ENCODE peak calls at places on chromosome 5, in six cellular contexts. One of them, this sample, is unnamed.

GRCh38 chr5:170218730-170219129 is 14.1 kb upstream of the C5orf58 start:
- DNase-seq in GM23248: peak
- DNase-seq in tibial nerve: no peak
- DNase-seq in mucosa of descending colon: no peak
- DNase-seq in cardiac muscle cell: no peak
- DNase-seq in psoas muscle: no peak
- DNase-seq in this sample: no peak

GRCh38 chr5:445591-445990 is 2.6 kb downstream of the EXOC3 start:
- DNase-seq in tibial nerve: no peak
- DNase-seq in mucosa of descending colon: no peak
- DNase-seq in GM23248: no peak
- DNase-seq in psoas muscle: no peak
- DNase-seq in cardiac muscle cell: no peak
- DNase-seq in this sample: no peak

GRCh38 chr5:37735649-37736347 is 104.0 kb downstream of the GDNF start:
- DNase-seq in cardiac muscle cell: no peak
- DNase-seq in mucosa of descending colon: no peak
- DNase-seq in tibial nerve: no peak
- DNase-seq in GM23248: peak
- DNase-seq in psoas muscle: peak
- DNase-seq in this sample: no peak

GRCh38 chr5:6675784-6676499 is 37.3 kb upstream of the TENT4A start:
- DNase-seq in GM23248: no peak
- DNase-seq in psoas muscle: no peak
- DNase-seq in mucosa of descending colon: no peak
- DNase-seq in tibial nerve: no peak
- DNase-seq in cardiac muscle cell: no peak
- DNase-seq in this sample: no peak

GRCh38 chr5:32711693-32712462 is 757 bp downstream of the NPR3 start:
- DNase-seq in mucosa of descending colon: peak
- DNase-seq in tibial nerve: no peak
- DNase-seq in cardiac muscle cell: no peak
- DNase-seq in GM23248: peak
- DNase-seq in psoas muscle: peak
- DNase-seq in this sample: no peak

GRCh38 chr5:167870055-167870454 is 421.4 kb upstream of the WWC1 start:
- DNase-seq in cardiac muscle cell: no peak
- DNase-seq in psoas muscle: no peak
- DNase-seq in GM23248: peak
- DNase-seq in tibial nerve: no peak
- DNase-seq in mucosa of descending colon: no peak
- DNase-seq in this sample: no peak

GRCh38 chr5:142053434-142054253 is 40.8 kb upstream of the GNPDA1 start:
- DNase-seq in mucosa of descending colon: no peak
- DNase-seq in GM23248: peak
- DNase-seq in cardiac muscle cell: peak
- DNase-seq in tibial nerve: no peak
- DNase-seq in psoas muscle: no peak
- DNase-seq in this sample: peak

GRCh38 chr5:170633235-170634041 is 129.6 kb downstream of the KCNIP1 start:
- DNase-seq in GM23248: peak
- DNase-seq in psoas muscle: peak
- DNase-seq in mucosa of descending colon: no peak
- DNase-seq in cardiac muscle cell: peak
- DNase-seq in tibial nerve: no peak
- DNase-seq in this sample: peak

GRCh38 chr5:153671653-153672346 is 181.3 kb downstream of the GRIA1 start:
- DNase-seq in psoas muscle: no peak
- DNase-seq in cardiac muscle cell: no peak
- DNase-seq in mucosa of descending colon: no peak
- DNase-seq in tibial nerve: no peak
- DNase-seq in GM23248: no peak
- DNase-seq in this sample: no peak

GRCh38 chr5:96111080-96111756 is 149.6 kb upstream of the ELL2 start:
- DNase-seq in psoas muscle: no peak
- DNase-seq in cardiac muscle cell: no peak
- DNase-seq in GM23248: no peak
- DNase-seq in mucosa of descending colon: no peak
- DNase-seq in tibial nerve: no peak
- DNase-seq in this sample: no peak

GRCh38 chr5:174210927-174211326 is 165.4 kb downstream of the NSG2 start:
- DNase-seq in GM23248: no peak
- DNase-seq in mucosa of descending colon: no peak
- DNase-seq in psoas muscle: no peak
- DNase-seq in cardiac muscle cell: no peak
- DNase-seq in tibial nerve: no peak
- DNase-seq in this sample: no peak

GRCh38 chr5:34914671-34915138 is 599 bp downstream of the RAD1 start:
- DNase-seq in tibial nerve: no peak
- DNase-seq in cardiac muscle cell: no peak
- DNase-seq in psoas muscle: peak
- DNase-seq in GM23248: peak
- DNase-seq in mucosa of descending colon: peak
- DNase-seq in this sample: no peak

GRCh38 chr5:160508780-160509361 is 87.2 kb downstream of the PTTG1 start:
- DNase-seq in mucosa of descending colon: peak
- DNase-seq in cardiac muscle cell: peak
- DNase-seq in psoas muscle: no peak
- DNase-seq in tibial nerve: no peak
- DNase-seq in GM23248: peak
- DNase-seq in this sample: peak

GRCh38 chr5:88671408-88671807 is 211.6 kb downstream of the MEF2C start:
- DNase-seq in mucosa of descending colon: no peak
- DNase-seq in GM23248: no peak
- DNase-seq in tibial nerve: no peak
- DNase-seq in cardiac muscle cell: no peak
- DNase-seq in psoas muscle: no peak
- DNase-seq in this sample: no peak
- H3K4me3 ChIP-seq in mucosa of descending colon: no peak
- H3K4me3 ChIP-seq in GM23248: no peak
- H3K4me3 ChIP-seq in tibial nerve: peak
- H3K4me3 ChIP-seq in cardiac muscle cell: no peak
- H3K4me3 ChIP-seq in psoas muscle: no peak
- H3K4me3 ChIP-seq in this sample: no peak

GRCh38 chr5:132674671-132675506 is 1.1 kb downstream of the IL4 start:
- DNase-seq in tibial nerve: no peak
- DNase-seq in cardiac muscle cell: no peak
- DNase-seq in GM23248: peak
- DNase-seq in mucosa of descending colon: no peak
- DNase-seq in psoas muscle: no peak
- DNase-seq in this sample: peak
- H3K4me3 ChIP-seq in tibial nerve: no peak
- H3K4me3 ChIP-seq in cardiac muscle cell: no peak
- H3K4me3 ChIP-seq in GM23248: peak
- H3K4me3 ChIP-seq in mucosa of descending colon: no peak
- H3K4me3 ChIP-seq in psoas muscle: no peak
- H3K4me3 ChIP-seq in this sample: no peak

GRCh38 chr5:176534640-176535039 is 2.6 kb downstream of the RNF44 start:
- DNase-seq in mucosa of descending colon: peak
- DNase-seq in tibial nerve: no peak
- DNase-seq in GM23248: peak
- DNase-seq in psoas muscle: no peak
- DNase-seq in cardiac muscle cell: no peak
- DNase-seq in this sample: no peak
- H3K4me3 ChIP-seq in mucosa of descending colon: no peak
- H3K4me3 ChIP-seq in tibial nerve: no peak
- H3K4me3 ChIP-seq in GM23248: no peak
- H3K4me3 ChIP-seq in psoas muscle: peak
- H3K4me3 ChIP-seq in cardiac muscle cell: no peak
- H3K4me3 ChIP-seq in this sample: no peak

GRCh38 chr5:56329652-56330051 is 96.5 kb upstream of the ANKRD55 start:
- DNase-seq in mucosa of descending colon: no peak
- DNase-seq in cardiac muscle cell: no peak
- DNase-seq in psoas muscle: no peak
- DNase-seq in GM23248: no peak
- DNase-seq in tibial nerve: no peak
- DNase-seq in this sample: no peak

GRCh38 chr5:56330806-56331205 is 97.7 kb upstream of the ANKRD55 start:
- DNase-seq in mucosa of descending colon: no peak
- DNase-seq in GM23248: no peak
- DNase-seq in cardiac muscle cell: no peak
- DNase-seq in tibial nerve: no peak
- DNase-seq in psoas muscle: no peak
- DNase-seq in this sample: no peak

GRCh38 chr5:56327810-56328209 is 94.7 kb upstream of the ANKRD55 start:
- DNase-seq in psoas muscle: no peak
- DNase-seq in cardiac muscle cell: peak
- DNase-seq in GM23248: no peak
- DNase-seq in mucosa of descending colon: no peak
- DNase-seq in tibial nerve: no peak
- DNase-seq in this sample: no peak

GRCh38 chr5:56328753-56329560 is 95.8 kb upstream of the ANKRD55 start:
- DNase-seq in mucosa of descending colon: no peak
- DNase-seq in cardiac muscle cell: no peak
- DNase-seq in GM23248: peak
- DNase-seq in tibial nerve: no peak
- DNase-seq in psoas muscle: no peak
- DNase-seq in this sample: no peak

DNA sequence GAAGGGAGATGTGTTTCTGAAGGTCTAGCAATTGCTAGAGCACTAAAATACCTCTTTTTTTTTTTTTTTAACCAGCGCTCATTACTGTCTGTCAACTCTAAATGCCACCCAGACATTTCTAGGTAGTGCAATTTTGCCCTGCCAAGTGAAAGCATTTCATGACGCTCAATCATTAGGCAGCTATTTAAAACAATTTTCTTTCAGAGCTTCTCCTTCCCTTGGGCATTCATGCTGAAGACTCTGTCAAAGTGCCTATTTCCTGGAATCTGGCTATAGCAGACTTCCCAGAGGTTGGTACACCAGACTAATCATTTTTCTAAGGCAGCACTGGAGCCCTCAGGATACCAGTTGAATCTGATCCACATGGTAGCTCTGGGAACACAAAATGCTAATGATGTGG is 97.0 kb upstream of the ANKRD55 start:
- DNase-seq in mucosa of descending colon: no peak
- DNase-seq in cardiac muscle cell: no peak
- DNase-seq in psoas muscle: no peak
- DNase-seq in tibial nerve: no peak
- DNase-seq in GM23248: no peak
- DNase-seq in this sample: no peak
- H3K4me3 ChIP-seq in mucosa of descending colon: no peak
- H3K4me3 ChIP-seq in cardiac muscle cell: no peak
- H3K4me3 ChIP-seq in psoas muscle: no peak
- H3K4me3 ChIP-seq in tibial nerve: no peak
- H3K4me3 ChIP-seq in GM23248: no peak
- H3K4me3 ChIP-seq in this sample: no peak

This sample was measured in skeletal muscle cell.